ENCODE peak calls at places on chromosomes 11 and 22, in ten cellular contexts. K is GM04503; E is foreskin fibroblast; L is RCC 7860; Z is OCI-M1; C is left lung; Q is activated naive CD4-positive, alpha-beta T cell treated with anti-CD3 and anti-CD28 coated beads, Interleukin-2, amount 50 U/mL, for 72 hours; J is colonic mucosa; I is CD8-positive, alpha-beta memory T cell; H is osteocyte. O is an unnamed sample.

GRCh38 chr22:45170001-45170466 is 6.3 kb downstream of the NUP50 start:
- DNase-seq in K (no peak), E (no peak), L (peak; percentile 10), Z (peak; percentile 95), C (no peak), Q (no peak), J (no peak), I (peak; percentile 19), H (no peak), O (no peak)

GRCh38 chr11:121567988-121568387 is 115.2 kb upstream of the SORL1-AS1 start:
- DNase-seq in K (no peak), E (no peak), L (no peak), Z (no peak), C (no peak), Q (no peak), J (no peak), I (no peak), H (no peak), O (no peak)

GRCh38 chr11:57546869-57547518 is 9.6 kb downstream of the SMTNL1 start:
- DNase-seq in K (peak; percentile 11), E (peak; percentile 82), L (peak; percentile 21), Z (peak; percentile 18), C (no peak), Q (no peak), J (no peak), I (no peak), H (no peak), O (no peak)

GRCh38 chr11:68925613-68926012 is 21.9 kb downstream of the IGHMBP2 start:
- DNase-seq in K (no peak), E (no peak), L (no peak), Z (peak; percentile 78), C (no peak), Q (no peak), J (no peak), I (no peak), H (no peak), O (no peak)

GRCh38 chr11:127693686-127694085 is 693.1 kb upstream of the KIRREL3 start:
- DNase-seq in K (no peak), E (no peak), L (no peak), Z (no peak), C (no peak), Q (no peak), J (no peak), I (no peak), H (no peak), O (no peak)

GRCh38 chr11:46392421-46393230 is 1.1 kb upstream of the CHRM4 start:
- DNase-seq in K (no peak), E (peak; percentile 93), L (peak; percentile 41), Z (peak; percentile 91), C (peak; percentile 97), Q (peak; percentile 85), J (peak; percentile 85), I (peak; percentile 77), H (peak; percentile 95), O (peak; percentile 89)

GRCh38 chr11:43962383-43962969 is 20.0 kb downstream of the C11orf96 start:
- DNase-seq in K (no peak), E (peak; percentile 35), L (no peak), Z (no peak), C (no peak), Q (no peak), J (no peak), I (no peak), H (no peak), O (no peak)

GRCh38 chr22:46588279-46589140 is 31.7 kb upstream of the GRAMD4 start:
- DNase-seq in K (no peak), E (no peak), L (no peak), Z (no peak), C (peak; percentile 73), Q (no peak), J (no peak), I (no peak), H (no peak), O (no peak)

GRCh38 chr22:38314992-38315800 is 2.0 kb downstream of the CSNK1E start:
- DNase-seq in K (no peak), E (peak; percentile 55), L (no peak), Z (no peak), C (no peak), Q (no peak), J (no peak), I (peak; percentile 35), H (no peak), O (no peak)

GRCh38 chr22:22931557-22932270 is 44.1 kb downstream of the IGLL5 start:
- DNase-seq in K (no peak), E (no peak), L (no peak), Z (no peak), C (peak; percentile 57), Q (no peak), J (no peak), I (no peak), H (no peak), O (no peak)

GRCh38 chr11:107777094-107777493 is 65.2 kb upstream of the SLN start:
- DNase-seq in K (no peak), E (no peak), L (no peak), Z (no peak), C (no peak), Q (no peak), J (no peak), I (no peak), H (no peak), O (no peak)

GRCh38 chr11:8287297-8288070 is 23.8 kb upstream of the LMO1 start:
- DNase-seq in K (no peak), E (no peak), L (no peak), Z (peak; percentile 3), C (no peak), Q (no peak), J (peak; percentile 11), I (no peak), H (peak; percentile 74), O (no peak)

GRCh38 chr22:32378703-32379272 is 21.1 kb downstream of the RFPL3 start:
- DNase-seq in K (no peak), E (peak; percentile 31), L (no peak), Z (peak; percentile 62), C (no peak), Q (peak; percentile 15), J (peak; percentile 38), I (no peak), H (no peak), O (peak; percentile 59)

GRCh38 chr11:64760759-64761417 is 1.1 kb upstream of the PYGM start:
- DNase-seq in K (no peak), E (no peak), L (no peak), Z (peak; percentile 64), C (peak; percentile 49), Q (no peak), J (no peak), I (no peak), H (no peak), O (no peak)

GRCh38 chr22:38881997-38882396 is 10.0 kb upstream of the CBX6 start:
- DNase-seq in K (no peak), E (no peak), L (no peak), Z (no peak), C (no peak), Q (no peak), J (no peak), I (no peak), H (no peak), O (no peak)

GRCh38 chr11:131924446-131925240 is 554.2 kb downstream of the NTM start:
- DNase-seq in K (no peak), E (peak; percentile 40), L (peak; percentile 48), Z (no peak), C (no peak), Q (no peak), J (no peak), I (no peak), H (no peak), O (no peak)

GRCh38 chr11:15852179-15852578 is 504.2 kb downstream of the SOX6 start:
- DNase-seq in K (no peak), E (peak; percentile 21), L (no peak), Z (peak; percentile 48), C (no peak), Q (no peak), J (no peak), I (no peak), H (no peak), O (peak; percentile 42)

GRCh38 chr11:26418391-26418790 is 86.5 kb downstream of the ANO3 start:
- DNase-seq in K (no peak), E (peak; percentile 34), L (no peak), Z (no peak), C (peak; percentile 17), Q (no peak), J (no peak), I (no peak), H (no peak), O (no peak)

GRCh38 chr11:118791961-118792578 is 1.1 kb upstream of the DDX6 start:
- DNase-seq in K (no peak), E (peak; percentile 41), L (no peak), Z (peak; percentile 91), C (no peak), Q (peak; percentile 38), J (peak; percentile 53), I (peak; percentile 49), H (no peak), O (peak; percentile 12)

GRCh38 chr22:19530751-19531150 is 6.5 kb upstream of the CLDN5 start:
- DNase-seq in K (no peak), E (no peak), L (no peak), Z (no peak), C (no peak), Q (no peak), J (no peak), I (no peak), H (no peak), O (no peak)

GRCh38 chr11:12287374-12288211 is 89.8 kb upstream of the PARVA start:
- DNase-seq in K (peak; percentile 90), E (peak; percentile 96), L (peak; percentile 90), Z (no peak), C (no peak), Q (no peak), J (peak; percentile 23), I (no peak), H (peak; percentile 86), O (peak; percentile 91)

GRCh38 chr11:124796312-124796711 is 3.9 kb downstream of the MSANTD2 start:
- DNase-seq in K (no peak), E (no peak), L (no peak), Z (no peak), C (no peak), Q (no peak), J (no peak), I (no peak), H (no peak), O (no peak)

GRCh38 chr11:63589000-63589399 is 25.2 kb downstream of the PLAAT3 start:
- DNase-seq in K (no peak), E (no peak), L (no peak), Z (no peak), C (no peak), Q (no peak), J (no peak), I (no peak), H (no peak), O (no peak)

GRCh38 chr11:70067036-70067435 is 11.1 kb upstream of the ANO1 start:
- DNase-seq in K (no peak), E (no peak), L (no peak), Z (no peak), C (peak; percentile 24), Q (no peak), J (peak; percentile 10), I (no peak), H (peak; percentile 64), O (no peak)

GRCh38 chr11:22359295-22359694 is 21.1 kb downstream of the SLC17A6 start:
- DNase-seq in K (no peak), E (no peak), L (no peak), Z (no peak), C (no peak), Q (no peak), J (no peak), I (no peak), H (no peak), O (no peak)

GRCh38 chr11:110297082-110297725 is 790 bp upstream of the RDX start:
- DNase-seq in K (no peak), E (peak; percentile 32), L (peak; percentile 56), Z (peak; percentile 68), C (no peak), Q (no peak), J (no peak), I (no peak), H (no peak), O (no peak)

GRCh38 chr22:45994516-45995404 is 17.8 kb upstream of the WNT7B start:
- DNase-seq in K (no peak), E (peak; percentile 84), L (peak; percentile 47), Z (peak; percentile 81), C (peak; percentile 98), Q (peak; percentile 94), J (peak; percentile 88), I (peak; percentile 69), H (peak; percentile 95), O (peak; percentile 91)

GRCh38 chr22:35509960-35510359 is 30.7 kb upstream of the RASD2 start:
- DNase-seq in K (no peak), E (no peak), L (no peak), Z (no peak), C (no peak), Q (no peak), J (no peak), I (no peak), H (no peak), O (no peak)

O was measured in Calu3.